ENCODE peak calls at places on chromosomes 4 and X, in four cellular contexts. E is GM10248, T is choroid plexus epithelial cell, L is AG10803. W is an unnamed sample.

GRCh38 chr4:147583876-147584275 is 33.3 kb upstream of the TMEM184C start:
- DNase-seq in L (no peak), E (no peak), T (no peak), W (no peak)

GRCh38 chrX:26958261-26958660 is 504.9 kb downstream of the PPP4R3C start:
- DNase-seq in L (no peak), T (no peak), E (no peak), W (no peak)

GRCh38 chr4:577499-578450 is 1.7 kb upstream of the TMEM271 start:
- DNase-seq in E (no peak), L (peak), T (peak), W (peak)

GRCh38 chr4:33465565-33465964 is 2745.4 kb downstream of the PCDH7 start:
- DNase-seq in T (no peak), L (no peak), E (no peak), W (no peak)

GRCh38 chr4:66949424-66949823 is 595.9 kb downstream of the CENPC start:
- DNase-seq in L (no peak), E (no peak), T (no peak), W (no peak)

GRCh38 chr4:76305971-76306881 is at the start of gene STBD1:
- DNase-seq in T (peak), L (peak), E (peak), W (peak)

GRCh38 chr4:110640608-110641007 is 17.7 kb upstream of the PITX2 start:
- DNase-seq in L (no peak), E (no peak), T (no peak), W (no peak)

GRCh38 chrX:153381684-153382532 is 19.2 kb downstream of the PNMA6E start:
- DNase-seq in T (peak), E (no peak), L (peak), W (peak)

GRCh38 chr4:175459571-175459970 is 352.5 kb downstream of the GPM6A start:
- DNase-seq in E (no peak), L (no peak), T (peak), W (no peak)

GRCh38 chr4:175339100-175339707 is 421.0 kb downstream of the ADAM29 start:
- DNase-seq in L (peak), E (no peak), T (peak), W (peak)

GRCh38 chr4:181618896-181619295 is 624.3 kb upstream of the TENM3 start:
- DNase-seq in L (no peak), E (no peak), T (no peak), W (no peak)
- TF ChIP-seq CTCF in L (no peak), E (no peak), T (no peak), W (no peak)

DNA sequence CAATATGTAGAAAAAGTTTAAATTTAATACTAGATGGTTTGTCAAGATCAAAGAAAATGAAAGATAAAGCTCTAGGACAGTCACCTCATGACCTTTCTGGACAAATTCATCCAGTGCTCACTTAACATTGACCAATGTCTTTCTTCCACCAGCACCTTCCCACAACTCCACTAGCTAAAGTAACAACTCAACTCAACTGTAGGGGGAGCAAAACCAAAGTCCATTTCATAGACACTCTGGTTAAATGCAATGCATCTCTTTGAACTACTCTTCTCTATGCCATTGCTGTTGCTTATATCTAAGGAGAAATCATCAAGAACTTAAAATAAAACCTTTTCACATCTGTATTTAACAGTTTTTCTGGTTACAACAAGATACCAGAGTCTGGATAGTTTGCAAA is 25.1 kb downstream of the UGT2B4 start:
- DNase-seq in L (no peak), T (no peak), E (no peak), W (no peak)
- TF ChIP-seq CTCF in L (no peak), T (no peak), E (no peak), W (no peak)

GRCh38 chrX:2500091-2500680 is 590 bp downstream of the DHRSX start:
- DNase-seq in T (peak), E (peak), L (peak), W (peak)
- TF ChIP-seq CTCF in T (no peak), E (peak), L (no peak), W (peak)

DNA sequence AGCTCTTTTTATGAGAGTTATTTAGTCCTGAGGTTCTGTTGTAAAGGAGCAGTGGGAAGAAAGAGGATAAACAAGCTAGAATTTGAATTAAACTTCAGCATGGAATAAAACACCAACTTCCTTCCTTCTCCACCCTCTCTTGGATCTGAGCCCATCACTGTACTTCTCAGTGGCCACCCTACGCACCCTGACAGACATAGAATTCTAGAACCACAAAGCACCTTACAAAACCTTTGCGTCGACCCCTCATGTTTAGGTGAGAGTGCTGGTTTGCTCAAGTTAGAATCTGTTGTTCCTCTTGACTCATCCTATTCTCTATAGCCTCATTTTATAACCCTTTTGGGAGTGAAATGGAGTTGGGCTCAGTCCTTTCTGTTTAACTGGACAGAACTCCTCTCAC is 84.6 kb upstream of the RPL34 start:
- DNase-seq in E (no peak), T (no peak), L (no peak), W (no peak)
- TF ChIP-seq CTCF in E (no peak), T (no peak), L (no peak), W (no peak)